ENCODE peak calls at places on chromosome 7, in five cellular contexts. X is transverse colon, D is GM19239, C is activated T-cell treated with anti-CD3 and anti-CD28 coated beads for 4 hours, E is G401. S is an unnamed sample.

GRCh38 chr7:8274589-8274988 is 12.6 kb upstream of the ICA1 start:
- DNase-seq in X (no peak), D (no peak), C (no peak), E (no peak), S (no peak)

GRCh38 chr7:105028004-105028403 is 14.0 kb downstream of the KMT2E start:
- DNase-seq in X (no peak), D (no peak), C (no peak), E (no peak), S (no peak)

GRCh38 chr7:27210441-27211083 is 10.7 kb upstream of the HOXA13 start:
- DNase-seq in X (peak; percentile 82), D (peak; percentile 73), C (peak; percentile 40), E (no peak), S (peak; percentile 62)

GRCh38 chr7:958221-959200 is 4.0 kb upstream of the ADAP1 start:
- DNase-seq in X (peak; percentile 7), D (no peak), C (no peak), E (no peak), S (peak; percentile 17)

GRCh38 chr7:16189026-16189715 is 232.2 kb downstream of the CRPPA start:
- DNase-seq in X (no peak), D (no peak), C (no peak), E (no peak), S (no peak)

GRCh38 chr7:121376982-121377381 is 19.1 kb downstream of the FAM3C start:
- DNase-seq in X (no peak), D (no peak), C (no peak), E (no peak), S (no peak)

GRCh38 chr7:43303740-43304241 is 191.3 kb downstream of the HECW1 start:
- DNase-seq in X (no peak), D (no peak), C (peak; percentile 56), E (no peak), S (no peak)

GRCh38 chr7:116560021-116560970 is 35.5 kb downstream of the CAV1 start:
- DNase-seq in X (no peak), D (no peak), C (no peak), E (peak; percentile 14), S (peak; percentile 34)

GRCh38 chr7:128103498-128104108 is 72.4 kb upstream of the LRRC4 start:
- DNase-seq in X (no peak), D (peak; percentile 33), C (no peak), E (peak; percentile 76), S (peak; percentile 62)

GRCh38 chr7:539731-540411 is 20.2 kb upstream of the PDGFA start:
- DNase-seq in X (peak; percentile 94), D (no peak), C (no peak), E (no peak), S (no peak)

GRCh38 chr7:44962483-44963251 is 16.1 kb downstream of the MYO1G start:
- DNase-seq in X (no peak), D (no peak), C (no peak), E (peak; percentile 43), S (peak; percentile 52)

GRCh38 chr7:101863598-101863997 is 46.2 kb downstream of the CUX1 start:
- DNase-seq in X (no peak), D (no peak), C (no peak), E (no peak), S (no peak)

GRCh38 chr7:101804642-101805401 is 12.6 kb upstream of the CUX1 start:
- DNase-seq in X (peak; percentile 34), D (no peak), C (no peak), E (no peak), S (no peak)

GRCh38 chr7:92809397-92810241 is 26.8 kb downstream of the CDK6 start:
- DNase-seq in X (peak; percentile 81), D (no peak), C (peak; percentile 35), E (peak; percentile 27), S (peak; percentile 32)

GRCh38 chr7:29287366-29287765 is 92.8 kb downstream of the CHN2 start:
- DNase-seq in X (no peak), D (no peak), C (no peak), E (no peak), S (no peak)

GRCh38 chr7:30241767-30242166 is 42.6 kb upstream of the ZNRF2 start:
- DNase-seq in X (no peak), D (no peak), C (no peak), E (no peak), S (no peak)